ENCODE peak calls at places on chromosomes 7 and 10, in six cellular contexts. Y, H, U, T, I and V are unnamed samples.

GRCh38 chr7:96648784-96649183 is 60.9 kb downstream of the SEM1 start:
- DNase-seq in Y (no peak), H (no peak), U (no peak), T (no peak), I (no peak), V (no peak)

GRCh38 chr7:12728192-12728538 is 40.7 kb downstream of the ARL4A start:
- DNase-seq in Y (no peak), H (peak), U (no peak), T (no peak), I (no peak), V (no peak)

GRCh38 chr10:88115968-88116367 is 252.5 kb downstream of the PTEN start:
- DNase-seq in Y (no peak), H (no peak), U (no peak), T (no peak), I (no peak), V (no peak)

GRCh38 chr7:49483142-49483541 is 290.3 kb upstream of the VWC2 start:
- DNase-seq in Y (no peak), H (no peak), U (no peak), T (no peak), I (no peak), V (no peak)

GRCh38 chr7:124101173-124101768 is 68.4 kb upstream of the TMEM229A start:
- DNase-seq in Y (peak), H (peak), U (no peak), T (no peak), I (no peak), V (no peak)

GRCh38 chr10:4763960-4764428 is 62.0 kb upstream of the AKR1E2 start:
- DNase-seq in Y (no peak), H (peak), U (peak), T (no peak), I (no peak), V (no peak)

GRCh38 chr7:56479748-56480147 is 363.5 kb upstream of the NUPR2 start:
- DNase-seq in Y (no peak), H (no peak), U (no peak), T (no peak), I (no peak), V (no peak)

GRCh38 chr7:1694551-1694950 is 24.5 kb downstream of the ELFN1 start:
- DNase-seq in Y (no peak), H (no peak), U (no peak), T (no peak), I (no peak), V (no peak)

GRCh38 chr7:19107392-19108147 is 9.9 kb downstream of the TWIST1 start:
- DNase-seq in Y (no peak), H (peak), U (no peak), T (no peak), I (no peak), V (no peak)

GRCh38 chr7:69597278-69598076 is 798 bp upstream of the AUTS2 start:
- DNase-seq in Y (peak), H (no peak), U (no peak), T (peak), I (no peak), V (peak)

GRCh38 chr10:72277340-72277995 is 3.7 kb downstream of the DDIT4 start:
- DNase-seq in Y (no peak), H (no peak), U (no peak), T (no peak), I (no peak), V (no peak)

GRCh38 chr10:26879744-26880143 is 19.0 kb upstream of the ABI1 start:
- DNase-seq in Y (peak), H (no peak), U (no peak), T (peak), I (no peak), V (no peak)

GRCh38 chr10:114311023-114311422 is 72.0 kb downstream of the VWA2 start:
- DNase-seq in Y (no peak), H (no peak), U (no peak), T (no peak), I (no peak), V (no peak)

GRCh38 chr10:70518695-70519094 is 40.1 kb downstream of the PALD1 start:
- DNase-seq in Y (no peak), H (peak), U (no peak), T (no peak), I (no peak), V (no peak)

GRCh38 chr7:158245724-158246041 is 341.9 kb downstream of the PTPRN2 start:
- DNase-seq in Y (no peak), H (no peak), U (no peak), T (no peak), I (no peak), V (no peak)

GRCh38 chr7:96354881-96355280 is 33.0 kb upstream of the SLC25A13 start:
- DNase-seq in Y (no peak), H (no peak), U (no peak), T (no peak), I (no peak), V (no peak)

GRCh38 chr10:132146271-132146671 is 40.5 kb upstream of the DPYSL4 start:
- DNase-seq in Y (no peak), H (no peak), U (no peak), T (no peak), I (no peak), V (no peak)

GRCh38 chr7:105896407-105896842 is 20.0 kb upstream of the ATXN7L1 start:
- DNase-seq in Y (no peak), H (no peak), U (no peak), T (no peak), I (no peak), V (no peak)

GRCh38 chr10:113279262-113279661 is 273.6 kb upstream of the HABP2 start:
- DNase-seq in Y (no peak), H (no peak), U (no peak), T (no peak), I (no peak), V (no peak)

GRCh38 chr7:112204776-112205347 is 1.3 kb downstream of the DOCK4 start:
- DNase-seq in Y (peak), H (peak), U (no peak), T (no peak), I (no peak), V (no peak)

GRCh38 chr10:122519144-122519543 is 41.4 kb upstream of the DMBT1 start:
- DNase-seq in Y (no peak), H (no peak), U (no peak), T (no peak), I (no peak), V (no peak)

GRCh38 chr10:103473261-103473671 is 5.8 kb downstream of the CALHM3 start:
- DNase-seq in Y (no peak), H (no peak), U (no peak), T (no peak), I (no peak), V (no peak)

GRCh38 chr7:22470981-22471380 is 29.0 kb downstream of the STEAP1B start:
- DNase-seq in Y (no peak), H (no peak), U (no peak), T (no peak), I (no peak), V (no peak)

GRCh38 chr7:1943326-1943725 is 273.2 kb downstream of the ELFN1 start:
- DNase-seq in Y (no peak), H (no peak), U (no peak), T (no peak), I (no peak), V (no peak)

GRCh38 chr7:127865466-127865865 is 165.8 kb downstream of the LRRC4 start:
- DNase-seq in Y (no peak), H (peak), U (no peak), T (no peak), I (no peak), V (no peak)

DNA sequence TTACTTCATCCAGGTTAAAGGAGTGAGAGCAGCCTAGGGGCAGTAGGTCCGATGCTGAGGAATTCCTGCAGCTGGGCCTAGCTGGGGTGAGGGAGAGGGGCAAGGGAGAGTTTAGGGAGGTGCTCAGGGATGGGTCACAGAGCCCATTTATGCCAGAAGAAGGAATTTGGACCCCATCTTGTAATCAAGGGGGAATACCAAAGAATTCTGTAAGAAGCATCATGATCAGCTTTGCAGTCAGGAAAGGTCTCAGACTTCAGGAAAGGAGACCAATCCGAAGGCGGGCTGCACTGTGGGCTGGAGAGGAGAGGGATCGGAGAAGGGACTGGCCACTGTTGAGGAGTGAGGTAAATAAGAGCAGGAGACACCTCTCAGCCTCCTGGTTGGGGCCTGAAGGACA is 566.6 kb upstream of the MGMT start:
- DNase-seq in Y (no peak), H (no peak), U (no peak), T (no peak), I (no peak), V (no peak)
- H3K4me3 ChIP-seq in Y (no peak), H (no peak), U (no peak), T (no peak), I (no peak), V (no peak)

DNA sequence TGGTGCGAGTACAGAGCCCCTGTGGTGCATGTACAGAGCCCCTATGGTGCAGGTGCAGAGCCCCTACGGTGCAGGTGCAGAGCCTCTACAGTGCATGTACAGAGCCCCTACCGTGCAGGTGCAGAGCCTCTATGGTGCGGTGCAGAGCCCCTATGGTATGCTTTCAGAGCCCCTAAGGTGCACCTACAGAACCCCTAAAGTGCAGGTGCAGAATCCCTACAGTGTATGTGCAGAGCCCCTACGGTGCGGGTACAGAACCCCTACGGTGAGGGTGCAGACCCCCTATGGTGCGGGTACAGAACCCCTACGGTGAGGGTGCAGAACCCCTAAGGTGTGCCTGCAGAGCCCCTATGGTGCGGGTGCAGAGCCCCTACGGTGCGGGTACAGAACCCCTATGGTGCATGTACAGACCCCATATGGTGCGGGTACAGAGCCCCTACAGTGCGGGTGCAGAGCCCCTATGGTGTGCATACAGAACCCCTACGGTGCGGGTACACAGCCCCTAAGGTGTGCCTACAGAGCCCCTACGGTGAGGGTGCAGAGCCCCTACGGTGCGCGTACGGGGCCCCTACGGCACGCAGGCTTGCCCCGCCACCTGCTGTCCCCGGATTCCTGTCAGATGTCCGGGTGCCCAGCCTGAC is 53.5 kb downstream of the MGMT start:
- DNase-seq in Y (no peak), H (no peak), U (no peak), T (no peak), I (no peak), V (no peak)
- H3K4me3 ChIP-seq in Y (no peak), H (no peak), U (no peak), T (no peak), I (no peak), V (no peak)

GRCh38 chr10:456486-456885 is 233.0 kb downstream of the DIP2C start:
- DNase-seq in Y (no peak), H (no peak), U (no peak), T (no peak), I (no peak), V (no peak)
- H3K4me3 ChIP-seq in Y (no peak), H (no peak), U (no peak), T (no peak), I (no peak), V (no peak)

GRCh38 chr7:101818699-101819071 is 1.3 kb downstream of the CUX1 start:
- DNase-seq in Y (no peak), H (no peak), U (no peak), T (no peak), I (no peak), V (no peak)
- H3K4me3 ChIP-seq in Y (peak), H (peak), U (peak), T (no peak), I (no peak), V (no peak)

DNA sequence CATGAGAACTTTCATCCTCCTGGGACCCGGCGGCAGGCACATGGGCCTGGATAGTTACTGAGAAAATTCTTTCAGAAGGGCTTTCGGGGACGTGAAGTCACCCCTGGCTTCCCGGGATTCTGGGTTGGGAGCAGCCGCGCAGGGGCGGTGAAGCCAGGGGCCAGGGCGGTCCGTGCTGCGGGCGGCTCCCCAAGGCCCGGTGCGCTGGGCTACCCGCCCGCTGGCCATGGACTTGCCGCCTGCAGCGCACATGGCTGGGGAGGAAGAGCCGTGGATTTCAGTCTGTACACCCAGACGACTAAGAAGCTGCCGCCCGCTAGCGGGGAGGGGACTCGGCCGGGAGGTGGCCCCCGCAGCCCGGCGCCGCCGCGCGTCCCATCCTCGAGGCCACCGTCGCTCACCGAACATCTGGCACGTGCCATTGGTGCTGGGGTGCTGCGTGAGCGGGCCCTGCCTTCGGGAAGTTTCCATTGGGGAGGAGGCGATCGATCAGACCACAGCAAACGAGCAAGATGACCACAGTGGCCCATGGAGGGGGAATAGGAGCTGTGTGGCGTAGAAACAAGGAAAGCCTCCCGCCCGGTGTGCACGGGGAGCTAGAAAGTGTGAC is 64.5 kb downstream of the TMEM209 start:
- DNase-seq in Y (no peak), H (no peak), U (no peak), T (no peak), I (no peak), V (no peak)
- H3K4me3 ChIP-seq in Y (no peak), H (no peak), U (no peak), T (no peak), I (peak), V (peak)

GRCh38 chr10:96268341-96268909 is 2.9 kb downstream of the BLNK start:
- DNase-seq in Y (no peak), H (no peak), U (no peak), T (no peak), I (no peak), V (no peak)
- H3K4me3 ChIP-seq in Y (no peak), H (no peak), U (no peak), T (no peak), I (no peak), V (peak)

GRCh38 chr10:627032-627992 is 62.2 kb downstream of the DIP2C start:
- DNase-seq in Y (no peak), H (no peak), U (no peak), T (no peak), I (no peak), V (no peak)

GRCh38 chr10:625751-626711 is 63.4 kb downstream of the DIP2C start:
- DNase-seq in Y (no peak), H (no peak), U (no peak), T (no peak), I (no peak), V (no peak)

GRCh38 chr10:629186-629998 is 60.1 kb downstream of the DIP2C start:
- DNase-seq in Y (no peak), H (no peak), U (no peak), T (no peak), I (no peak), V (no peak)

GRCh38 chr10:630581-631073 is 58.8 kb downstream of the DIP2C start:
- DNase-seq in Y (no peak), H (no peak), U (no peak), T (no peak), I (no peak), V (no peak)

GRCh38 chr10:628386-629045 is 61.0 kb downstream of the DIP2C start:
- DNase-seq in Y (no peak), H (no peak), U (no peak), T (no peak), I (no peak), V (no peak)
- H3K4me3 ChIP-seq in Y (no peak), H (no peak), U (no peak), T (no peak), I (no peak), V (no peak)

GRCh38 chr7:150566123-150566522 is 1.1 kb upstream of the GIMAP4 start:
- DNase-seq in Y (no peak), H (no peak), U (no peak), T (no peak), I (no peak), V (no peak)
- H3K4me3 ChIP-seq in Y (no peak), H (no peak), U (no peak), T (no peak), I (no peak), V (no peak)

GRCh38 chr10:18500576-18500975 is 150.8 kb downstream of the NSUN6 start:
- DNase-seq in Y (no peak), H (no peak), U (no peak), T (no peak), I (no peak), V (no peak)

GRCh38 chr10:18501610-18502009 is 149.8 kb downstream of the NSUN6 start:
- DNase-seq in Y (no peak), H (no peak), U (no peak), T (no peak), I (no peak), V (no peak)

GRCh38 chr10:18501198-18501597 is 150.2 kb downstream of the NSUN6 start:
- DNase-seq in Y (peak), H (no peak), U (no peak), T (no peak), I (no peak), V (peak)

DNA sequence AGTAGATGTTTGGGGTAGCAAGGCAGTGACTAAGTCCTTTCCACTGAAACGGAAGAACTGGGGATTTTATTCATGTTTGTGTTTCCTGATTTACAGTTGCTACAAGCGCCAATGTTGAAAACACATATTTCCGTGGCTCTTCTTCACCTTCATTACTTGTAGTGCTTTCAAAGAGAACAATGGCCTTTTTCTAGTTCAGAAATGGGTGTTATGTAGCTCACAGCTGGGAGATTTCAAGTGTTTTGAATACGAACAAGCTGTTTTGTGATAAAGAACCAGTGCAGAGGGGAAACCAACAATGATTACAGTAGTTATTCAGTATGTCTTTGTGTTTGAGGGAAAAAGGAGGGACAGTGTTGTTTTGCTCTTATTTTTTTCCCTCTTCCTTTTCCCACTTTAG is 153.4 kb downstream of the NSUN6 start:
- DNase-seq in Y (no peak), H (peak), U (no peak), T (no peak), I (no peak), V (no peak)
- H3K4me3 ChIP-seq in Y (no peak), H (no peak), U (no peak), T (no peak), I (no peak), V (no peak)

GRCh38 chr10:129965940-129966339 is 1.9 kb upstream of the EBF3 start:
- DNase-seq in Y (no peak), H (no peak), U (no peak), T (no peak), I (no peak), V (no peak)

GRCh38 chr10:129963831-129964501 is at the start of gene EBF3:
- DNase-seq in Y (no peak), H (peak), U (no peak), T (peak), I (no peak), V (no peak)

GRCh38 chr10:129964611-129965417 is 740 bp upstream of the EBF3 start:
- DNase-seq in Y (no peak), H (peak), U (no peak), T (no peak), I (no peak), V (no peak)

GRCh38 chr10:129966370-129966769 is 2.3 kb upstream of the EBF3 start:
- DNase-seq in Y (no peak), H (no peak), U (no peak), T (no peak), I (no peak), V (no peak)

GRCh38 chr10:129965418-129965793 is 1.3 kb upstream of the EBF3 start:
- DNase-seq in Y (no peak), H (no peak), U (no peak), T (no peak), I (no peak), V (no peak)
- H3K4me3 ChIP-seq in Y (no peak), H (no peak), U (no peak), T (no peak), I (peak), V (no peak)